ENCODE peak calls at places on chromosome 15, in five cellular contexts. P, V, N, Y and H are unnamed samples.

GRCh38 chr15:71375934-71376333 is 260.7 kb downstream of the THSD4 start:
- DNase-seq in P (no peak), V (no peak), N (no peak), Y (no peak), H (no peak)

GRCh38 chr15:51758645-51759044 is 7.2 kb downstream of the TMOD2 start:
- DNase-seq in P (peak), V (peak), N (no peak), Y (no peak), H (no peak)

GRCh38 chr15:76935620-76936019 is 4.1 kb downstream of the RCN2 start:
- DNase-seq in P (no peak), V (no peak), N (no peak), Y (no peak), H (no peak)

GRCh38 chr15:88012233-88012632 is 244.3 kb downstream of the NTRK3 start:
- DNase-seq in P (peak), V (no peak), N (no peak), Y (no peak), H (no peak)

GRCh38 chr15:100515758-100516157 is 13.0 kb downstream of the CERS3 start:
- DNase-seq in P (no peak), V (no peak), N (no peak), Y (no peak), H (no peak)

GRCh38 chr15:74889882-74890768 is at the start of gene MPI:
- DNase-seq in P (peak), V (peak), N (peak), Y (peak), H (peak)

GRCh38 chr15:72233759-72234158 is 2.8 kb upstream of the PKM start:
- DNase-seq in P (no peak), V (no peak), N (no peak), Y (no peak), H (no peak)

GRCh38 chr15:36040173-36040572 is 494.2 kb upstream of the DPH6 start:
- DNase-seq in P (no peak), V (no peak), N (no peak), Y (no peak), H (no peak)

GRCh38 chr15:70783610-70784021 is 20.3 kb upstream of the UACA start:
- DNase-seq in P (no peak), V (peak), N (peak), Y (no peak), H (no peak)

GRCh38 chr15:68608206-68608843 is 29.5 kb downstream of the CORO2B start:
- DNase-seq in P (peak), V (peak), N (no peak), Y (peak), H (no peak)

GRCh38 chr15:67925182-67925581 is 85.3 kb upstream of the RNU6-1 start:
- DNase-seq in P (no peak), V (no peak), N (no peak), Y (no peak), H (no peak)

GRCh38 chr15:97968380-97968779 is 7.9 kb downstream of the ARRDC4 start:
- DNase-seq in P (no peak), V (no peak), N (no peak), Y (no peak), H (no peak)

GRCh38 chr15:75455424-75455981 is 4.0 kb upstream of the SIN3A start:
- DNase-seq in P (peak), V (peak), N (peak), Y (peak), H (peak)

GRCh38 chr15:23645379-23646164 is 2.1 kb downstream of the MAGEL2 start:
- DNase-seq in P (no peak), V (peak), N (peak), Y (no peak), H (no peak)

GRCh38 chr15:38874464-38874863 is 309.9 kb upstream of the RASGRP1 start:
- DNase-seq in P (no peak), V (no peak), N (no peak), Y (peak), H (no peak)

GRCh38 chr15:31341036-31341435 is 14.4 kb downstream of the KLF13 start:
- DNase-seq in P (no peak), V (no peak), N (no peak), Y (peak), H (no peak)

GRCh38 chr15:72288291-72288690 is 15.9 kb upstream of the PARP6 start:
- DNase-seq in P (no peak), V (no peak), N (peak), Y (no peak), H (no peak)

GRCh38 chr15:58498821-58499580 is 67.2 kb downstream of the LIPC start:
- DNase-seq in P (no peak), V (no peak), N (no peak), Y (no peak), H (no peak)

GRCh38 chr15:63497642-63498100 is 6.7 kb upstream of the USP3 start:
- DNase-seq in P (no peak), V (no peak), N (peak), Y (peak), H (peak)

GRCh38 chr15:76336254-76337046 is at the start of gene ISL2:
- DNase-seq in P (no peak), V (peak), N (peak), Y (peak), H (no peak)

GRCh38 chr15:87368511-87368910 is 888.0 kb downstream of the NTRK3 start:
- DNase-seq in P (no peak), V (no peak), N (no peak), Y (no peak), H (no peak)

GRCh38 chr15:36251450-36251849 is 328.0 kb upstream of the CDIN1 start:
- DNase-seq in P (no peak), V (no peak), N (no peak), Y (no peak), H (no peak)

GRCh38 chr15:96593735-96594134 is 263.2 kb downstream of the NR2F2 start:
- DNase-seq in P (no peak), V (no peak), N (no peak), Y (no peak), H (no peak)

GRCh38 chr15:57146394-57147140 is 228.1 kb downstream of the TCF12 start:
- DNase-seq in P (peak), V (peak), N (no peak), Y (no peak), H (no peak)

GRCh38 chr15:75058127-75058905 is 34.9 kb downstream of the PPCDC start:
- DNase-seq in P (no peak), V (peak), N (peak), Y (no peak), H (no peak)

DNA sequence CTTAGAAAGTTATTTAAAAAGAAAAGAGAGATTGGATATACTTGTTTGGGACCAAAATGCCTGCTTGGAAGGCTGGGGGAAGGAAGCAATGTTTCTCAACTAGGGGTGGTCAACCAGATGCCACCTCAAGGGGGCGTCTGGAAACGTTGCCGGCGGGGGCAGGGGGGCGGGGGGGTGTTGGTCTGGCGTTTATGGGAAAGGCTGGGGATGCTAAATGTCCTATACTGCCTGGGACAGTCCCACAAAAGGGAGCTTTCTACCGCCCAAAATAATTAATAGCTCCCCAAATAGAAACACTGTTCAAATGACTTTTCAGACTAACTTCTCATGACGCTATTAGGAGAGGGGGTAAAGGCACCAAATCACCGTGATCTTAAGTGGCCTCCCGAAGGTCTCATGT is 2.2 kb downstream of the POLG start:
- DNase-seq in P (no peak), V (no peak), N (peak), Y (no peak), H (no peak)
- TF ChIP-seq CTCF in P (peak), V (peak), N (peak), Y (no peak), H (peak)

DNA sequence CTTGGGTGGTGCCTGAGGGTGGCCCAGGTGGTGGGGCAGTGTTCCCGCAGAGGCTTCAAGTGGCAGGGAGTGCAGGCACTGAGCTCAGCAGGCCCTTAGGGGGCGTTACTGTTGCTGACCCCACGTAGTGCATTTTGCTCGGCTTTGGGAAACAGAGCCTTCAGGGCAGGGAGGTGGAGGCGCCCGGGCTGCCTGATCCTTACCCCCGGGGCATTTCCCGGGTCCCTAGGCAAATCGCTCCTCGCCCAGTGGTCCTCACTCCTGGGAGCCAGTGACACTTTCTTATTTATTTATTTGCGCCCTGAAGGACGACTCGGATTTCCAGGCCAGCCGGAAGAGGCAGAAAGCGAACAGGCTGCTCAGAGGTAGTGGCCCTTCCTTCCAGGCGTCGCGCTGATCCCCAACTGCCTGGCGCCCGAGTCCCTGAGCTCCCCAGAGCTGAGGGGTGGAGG is 10.1 kb upstream of the FOXB1 start:
- DNase-seq in P (no peak), V (no peak), N (no peak), Y (no peak), H (no peak)
- TF ChIP-seq CTCF in P (no peak), V (no peak), N (no peak), Y (no peak), H (no peak)

GRCh38 chr15:33698128-33698527 is 270.2 kb upstream of the CHRM5 start:
- DNase-seq in P (no peak), V (no peak), N (no peak), Y (no peak), H (no peak)

GRCh38 chr15:33700695-33701303 is 267.5 kb upstream of the CHRM5 start:
- DNase-seq in P (peak), V (peak), N (peak), Y (peak), H (peak)

GRCh38 chr15:33699145-33699544 is 269.2 kb upstream of the CHRM5 start:
- DNase-seq in P (no peak), V (no peak), N (no peak), Y (no peak), H (no peak)

GRCh38 chr15:33699691-33700447 is 268.4 kb upstream of the CHRM5 start:
- DNase-seq in P (no peak), V (no peak), N (no peak), Y (no peak), H (no peak)

DNA sequence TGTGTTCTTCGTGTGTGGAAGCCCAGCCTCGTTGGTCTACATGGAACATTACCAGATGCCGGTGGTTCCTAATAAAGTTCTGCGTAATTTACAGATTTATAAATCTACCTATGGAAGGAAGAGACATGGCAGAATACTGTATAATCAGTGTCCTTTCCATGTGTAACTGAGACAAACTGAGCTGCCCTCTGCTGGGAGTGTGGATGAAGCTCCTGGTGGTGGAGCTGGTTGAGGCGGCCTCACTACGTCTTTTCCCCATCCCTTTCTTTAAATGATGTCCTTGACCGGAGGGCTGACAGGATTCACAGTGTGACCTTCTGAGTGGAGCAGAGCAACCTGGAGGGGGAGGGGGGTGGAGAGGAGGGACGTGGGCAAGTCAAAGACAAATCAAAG is 267.0 kb upstream of the CHRM5 start:
- DNase-seq in P (no peak), V (no peak), N (no peak), Y (no peak), H (no peak)
- TF ChIP-seq CTCF in P (no peak), V (no peak), N (no peak), Y (no peak), H (no peak)

DNA sequence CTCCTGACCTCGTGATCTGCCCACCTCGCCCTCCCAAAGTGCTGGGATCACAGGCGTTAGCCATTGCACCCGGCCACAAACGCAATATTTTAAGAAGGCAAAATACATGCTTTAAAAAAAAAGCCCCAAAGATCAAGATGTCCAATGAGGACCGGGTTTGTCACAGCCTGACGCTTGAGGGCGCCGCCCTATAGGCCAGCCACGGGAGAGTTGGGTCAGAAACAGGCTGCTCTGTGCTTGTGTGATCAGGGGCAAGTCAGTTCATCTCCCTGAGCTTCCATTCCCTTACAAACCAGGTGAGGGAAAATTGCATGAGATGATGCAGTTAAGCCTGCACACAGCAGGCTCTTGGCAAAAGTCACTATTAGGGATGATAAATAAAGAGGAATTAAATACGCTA is 23.9 kb downstream of the FAM174B start:
- DNase-seq in P (no peak), V (no peak), N (peak), Y (no peak), H (no peak)
- TF ChIP-seq CTCF in P (no peak), V (no peak), N (no peak), Y (no peak), H (no peak)

GRCh38 chr15:85763157-85763556 is 31.6 kb downstream of the KLHL25 start:
- DNase-seq in P (peak), V (no peak), N (no peak), Y (no peak), H (no peak)

GRCh38 chr15:85764304-85764633 is 30.5 kb downstream of the KLHL25 start:
- DNase-seq in P (no peak), V (no peak), N (no peak), Y (no peak), H (no peak)

GRCh38 chr15:85762756-85763127 is 32.0 kb downstream of the KLHL25 start:
- DNase-seq in P (no peak), V (no peak), N (no peak), Y (no peak), H (no peak)

GRCh38 chr15:85764649-85765277 is 30.0 kb downstream of the KLHL25 start:
- DNase-seq in P (peak), V (no peak), N (no peak), Y (no peak), H (no peak)

GRCh38 chr15:85763557-85764303 is 31.0 kb downstream of the KLHL25 start:
- DNase-seq in P (no peak), V (no peak), N (no peak), Y (no peak), H (no peak)
- TF ChIP-seq CTCF in P (no peak), V (no peak), N (no peak), Y (no peak), H (no peak)

DNA sequence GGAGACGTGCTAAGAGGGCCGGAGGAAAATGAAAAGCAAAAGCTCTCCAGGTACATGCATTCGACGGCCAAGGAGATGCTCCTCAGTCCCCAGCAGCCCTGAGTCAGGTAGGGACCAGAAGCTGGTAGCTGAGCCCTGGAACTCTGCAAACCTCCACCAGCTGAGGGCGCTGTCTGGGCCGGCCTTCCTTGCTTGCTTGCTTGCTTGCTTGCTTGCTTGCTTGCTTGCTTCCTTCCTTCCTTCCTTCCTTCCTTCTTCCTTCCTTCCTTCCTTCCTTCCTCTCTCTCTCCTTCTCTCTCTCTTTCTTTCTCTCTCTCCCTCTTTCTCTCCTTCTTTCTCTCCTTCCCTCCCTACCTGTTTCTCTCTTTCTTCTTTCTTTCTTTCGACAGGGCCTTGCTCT is 94.6 kb upstream of the RASGRF1 start:
- DNase-seq in P (no peak), V (no peak), N (no peak), Y (no peak), H (no peak)
- TF ChIP-seq CTCF in P (no peak), V (no peak), N (no peak), Y (no peak), H (no peak)

DNA sequence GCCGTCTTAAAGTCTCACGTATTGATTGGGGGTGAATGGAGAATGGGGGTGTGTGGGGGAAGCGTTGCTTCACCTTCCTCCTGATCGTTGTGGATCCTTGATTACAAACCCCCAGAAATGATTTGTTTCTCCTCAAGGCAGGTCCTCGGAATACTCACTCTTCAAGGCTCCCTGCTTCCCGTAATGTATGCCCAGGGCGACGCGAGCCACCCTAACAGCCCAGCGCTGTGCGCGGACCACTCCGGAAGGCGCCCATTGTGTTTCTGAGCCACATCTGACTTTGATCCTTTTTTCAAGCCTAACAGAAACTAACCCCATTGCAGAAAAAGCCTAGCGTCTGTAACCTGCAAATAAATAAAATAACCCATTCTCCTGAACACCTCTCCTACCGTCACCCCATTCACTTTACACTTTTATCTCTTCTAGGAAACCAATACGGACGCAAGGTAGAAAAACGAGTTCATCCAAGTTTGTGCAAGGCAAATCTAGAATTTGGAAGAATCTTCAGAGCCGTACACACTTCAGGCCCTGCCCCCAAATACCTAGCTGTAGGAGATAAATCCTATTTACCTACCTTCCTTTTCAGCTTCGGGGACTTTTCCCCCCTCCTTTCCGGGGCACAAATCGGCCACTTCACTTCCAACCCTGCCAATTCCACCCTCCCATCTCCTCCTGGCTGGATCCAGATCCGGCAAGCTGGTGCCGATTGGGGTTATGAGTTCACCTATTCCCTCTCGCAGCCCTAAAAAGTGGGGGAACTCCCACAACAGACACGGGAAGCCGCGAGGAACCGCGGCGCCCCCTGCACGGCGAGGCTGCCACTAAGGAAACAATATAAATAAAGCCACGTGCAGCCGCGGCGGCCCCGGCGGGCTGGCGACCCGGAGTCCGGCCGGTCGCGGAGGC is 1.1 kb downstream of the PRTG start:
- DNase-seq in P (peak), V (peak), N (no peak), Y (peak), H (no peak)
- TF ChIP-seq CTCF in P (peak), V (no peak), N (no peak), Y (no peak), H (no peak)

GRCh38 chr15:80183886-80184285 is 31.1 kb downstream of the FAH start:
- DNase-seq in P (no peak), V (no peak), N (no peak), Y (no peak), H (no peak)
- TF ChIP-seq CTCF in P (no peak), V (no peak), N (no peak), Y (no peak), H (no peak)

GRCh38 chr15:25437751-25438600 is 848 bp downstream of the UBE3A start:
- DNase-seq in P (peak), V (peak), N (peak), Y (peak), H (peak)
- TF ChIP-seq CTCF in P (peak), V (peak), N (no peak), Y (peak), H (peak)